ENCODE peak calls at places on chromosomes 11 and 22, in nine cellular contexts. E is astrocyte; S is fibroblast of the aortic adventitia; Y is effector memory CD4-positive, alpha-beta T cell; K is fibroblast of pulmonary artery; J is upper lobe of right lung; I is GM23338; V is AG10803; Z is Karpas-422. M is an unnamed sample.

GRCh38 chr22:47215851-47216250 is 453.4 kb downstream of the TBC1D22A start:
- DNase-seq in E (no peak), S (no peak), Y (no peak), K (no peak), J (no peak), I (no peak), V (no peak), Z (no peak), M (no peak)

GRCh38 chr11:81432333-81432732 is 1301.3 kb downstream of the FAM181B start:
- DNase-seq in E (no peak), S (no peak), Y (no peak), K (no peak), J (no peak), I (no peak), V (no peak), Z (no peak), M (no peak)

GRCh38 chr11:10263929-10264328 is 30.1 kb downstream of the SBF2 start:
- DNase-seq in E (peak; percentile 84), S (peak; percentile 63), Y (no peak), K (peak; percentile 66), J (no peak), I (no peak), V (peak; percentile 79), Z (no peak), M (peak; percentile 61)

GRCh38 chr22:41178425-41178975 is 26.6 kb upstream of the L3MBTL2 start:
- DNase-seq in E (no peak), S (no peak), Y (no peak), K (no peak), J (no peak), I (no peak), V (no peak), Z (no peak), M (no peak)

GRCh38 chr11:30481385-30481784 is 104.8 kb downstream of the MPPED2 start:
- DNase-seq in E (no peak), S (no peak), Y (no peak), K (no peak), J (no peak), I (peak; percentile 38), V (no peak), Z (no peak), M (no peak)

GRCh38 chr22:32204856-32205722 is at the start of gene RFPL2:
- DNase-seq in E (peak; percentile 9), S (peak; percentile 9), Y (no peak), K (peak; percentile 4), J (peak; percentile 69), I (peak; percentile 92), V (peak; percentile 1), Z (no peak), M (peak; percentile 11)

GRCh38 chr11:315516-315994 is 1.7 kb downstream of the IFITM1 start:
- DNase-seq in E (no peak), S (no peak), Y (no peak), K (no peak), J (no peak), I (no peak), V (no peak), Z (no peak), M (no peak)

GRCh38 chr11:41878158-41878557 is 418.7 kb upstream of the LRRC4C start:
- DNase-seq in E (peak; percentile 80), S (peak; percentile 5), Y (no peak), K (peak; percentile 25), J (no peak), I (no peak), V (peak; percentile 29), Z (no peak), M (no peak)

GRCh38 chr11:62880231-62880802 is 379 bp upstream of the SLC3A2 start:
- DNase-seq in E (peak; percentile 81), S (peak; percentile 86), Y (no peak), K (peak; percentile 90), J (no peak), I (no peak), V (peak; percentile 89), Z (peak; percentile 66), M (peak; percentile 83)

GRCh38 chr11:117744471-117745280 is 52.3 kb downstream of the DSCAML1 start:
- DNase-seq in E (no peak), S (no peak), Y (no peak), K (no peak), J (no peak), I (no peak), V (no peak), Z (no peak), M (no peak)

GRCh38 chr11:62539238-62539925 is 7.2 kb downstream of the AHNAK start:
- DNase-seq in E (peak; percentile 90), S (peak; percentile 94), Y (peak; percentile 53), K (peak; percentile 90), J (peak; percentile 82), I (no peak), V (peak; percentile 88), Z (peak; percentile 34), M (peak; percentile 84)

GRCh38 chr22:20013382-20013871 is 3.2 kb downstream of the ARVCF start:
- DNase-seq in E (peak; percentile 20), S (peak; percentile 55), Y (no peak), K (peak; percentile 53), J (peak; percentile 82), I (peak; percentile 88), V (peak; percentile 39), Z (peak; percentile 74), M (peak; percentile 61)

GRCh38 chr22:32708835-32709234 is 92.7 kb upstream of the TIMP3 start:
- DNase-seq in E (no peak), S (peak; percentile 44), Y (no peak), K (no peak), J (no peak), I (no peak), V (peak; percentile 85), Z (no peak), M (no peak)

GRCh38 chr22:46083383-46084350 is 66.7 kb upstream of the PPARA start:
- DNase-seq in E (no peak), S (peak; percentile 33), Y (no peak), K (no peak), J (peak; percentile 48), I (no peak), V (no peak), Z (no peak), M (no peak)
- H3K4me3 ChIP-seq in E (peak overlapping the region; percentile 99), S (peak overlapping the region; percentile 98), Y (no peak overlapping the region), K (no peak overlapping the region), J (peak overlapping the region; percentile 89), I (no peak overlapping the region), V (peak overlapping the region; percentile 98), Z (no peak overlapping the region), M (no peak overlapping the region)

GRCh38 chr11:69300124-69301032 is 6.4 kb downstream of the MYEOV start:
- DNase-seq in E (no peak), S (peak; percentile 66), Y (no peak), K (no peak), J (peak; percentile 57), I (no peak), V (peak; percentile 78), Z (peak; percentile 35), M (peak; percentile 46)

GRCh38 chr11:69297926-69298777 is 4.2 kb downstream of the MYEOV start:
- DNase-seq in E (peak; percentile 74), S (peak; percentile 85), Y (peak; percentile 47), K (peak; percentile 73), J (peak; percentile 91), I (no peak), V (peak; percentile 83), Z (peak; percentile 80), M (peak; percentile 82)

GRCh38 chr11:69297225-69297925 is 3.4 kb downstream of the MYEOV start:
- DNase-seq in E (peak; percentile 99), S (peak; percentile 97), Y (peak; percentile 74), K (peak; percentile 98), J (peak; percentile 96), I (no peak), V (peak; percentile 99), Z (peak; percentile 84), M (peak; percentile 99)

GRCh38 chr11:69299572-69299971 is 5.6 kb downstream of the MYEOV start:
- DNase-seq in E (no peak), S (no peak), Y (no peak), K (no peak), J (peak; percentile 60), I (no peak), V (no peak), Z (peak; percentile 19), M (no peak)

GRCh38 chr11:69298778-69299461 is 5.0 kb downstream of the MYEOV start:
- DNase-seq in E (no peak), S (peak; percentile 22), Y (no peak), K (no peak), J (peak; percentile 60), I (no peak), V (no peak), Z (no peak), M (no peak)
- H3K4me3 ChIP-seq in E (no peak overlapping the region), S (no peak overlapping the region), Y (peak overlapping the region; percentile 24), K (no peak overlapping the region), J (peak overlapping the region; percentile 23), I (no peak overlapping the region), V (no peak overlapping the region), Z (no peak overlapping the region), M (no peak overlapping the region)

DNA sequence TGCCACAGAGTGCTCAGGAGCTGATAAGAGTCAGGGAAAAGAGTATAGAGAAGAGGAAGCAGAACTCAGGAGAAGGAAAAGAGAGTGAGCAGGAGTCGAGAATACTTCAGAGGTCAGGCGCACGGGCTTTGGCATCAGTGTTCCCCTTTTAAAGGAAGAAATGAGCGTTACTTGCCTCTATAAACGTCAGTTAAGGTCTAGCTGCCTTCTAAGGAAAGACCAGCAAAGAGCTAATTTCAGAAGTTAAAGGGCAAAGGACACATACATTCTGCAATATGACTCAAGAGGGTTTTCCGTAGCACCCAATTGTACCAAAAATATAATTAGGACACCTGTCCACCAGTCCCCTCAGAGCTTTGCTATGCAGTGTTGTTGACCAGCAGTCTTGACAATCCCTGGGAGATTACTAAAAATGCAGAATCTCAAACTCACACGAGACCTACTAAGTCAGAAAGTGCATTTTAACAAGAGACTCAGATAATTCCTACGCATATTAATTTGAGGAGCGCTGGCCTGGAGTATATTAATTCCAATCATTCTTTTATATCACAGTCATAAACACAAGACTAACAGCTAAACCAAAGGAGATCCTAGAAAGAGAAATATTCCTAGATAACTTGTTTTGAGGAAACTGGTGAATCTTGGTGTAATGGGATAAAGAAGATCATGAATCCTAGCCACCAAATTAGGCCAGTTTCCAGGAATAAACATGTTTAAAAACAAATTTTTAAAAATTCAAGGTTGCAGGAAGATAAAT is 249.0 kb downstream of the CADM1 start:
- DNase-seq in E (no peak), S (no peak), Y (no peak), K (no peak), J (no peak), I (no peak), V (no peak), Z (no peak), M (no peak)
- H3K4me3 ChIP-seq in E (no peak overlapping the region), S (no peak overlapping the region), Y (no peak overlapping the region), K (no peak overlapping the region), J (no peak overlapping the region), I (no peak overlapping the region), V (no peak overlapping the region), Z (no peak overlapping the region), M (no peak overlapping the region)

GRCh38 chr11:75223954-75224643 is 16.5 kb upstream of the TPBGL start:
- DNase-seq in E (no peak), S (no peak), Y (no peak), K (no peak), J (peak; percentile 46), I (peak; percentile 24), V (no peak), Z (no peak), M (no peak)
- H3K4me3 ChIP-seq in E (no peak overlapping the region), S (no peak overlapping the region), Y (no peak overlapping the region), K (no peak overlapping the region), J (no peak overlapping the region), I (no peak overlapping the region), V (no peak overlapping the region), Z (no peak overlapping the region), M (no peak overlapping the region)